ENCODE peak calls at places on chromosomes 4 and X, in nine cellular contexts. X is suprapubic skin, L is spleen, D is endothelial cell of umbilical vein, J is HCT116, Y is sigmoid colon, B is breast epithelium, O is esophagus muscularis mucosa, I is transverse colon. Z is an unnamed sample.

GRCh38 chr4:76545161-76545884 is 110.3 kb downstream of the SHROOM3 start:
- DNase-seq in X (no peak), L (no peak), D (no peak), J (no peak), Y (no peak), B (no peak), O (no peak), I (no peak), Z (no peak)

GRCh38 chrX:26215869-26216268 is at the start of gene MAGEB5:
- DNase-seq in X (no peak), L (no peak), D (no peak), J (no peak), Y (no peak), B (no peak), O (no peak), I (no peak), Z (no peak)

GRCh38 chr4:146029939-146030710 is 91.5 kb upstream of the ZNF827 start:
- DNase-seq in X (no peak), L (no peak), D (no peak), J (no peak), Y (no peak), B (no peak), O (no peak), I (peak; percentile 72), Z (no peak)

GRCh38 chr4:182679531-182679930 is 237.7 kb downstream of the DCTD start:
- DNase-seq in X (no peak), L (no peak), D (no peak), J (no peak), Y (no peak), B (no peak), O (no peak), I (no peak), Z (no peak)

GRCh38 chrX:49187028-49187394 is 838 bp upstream of the PRICKLE3 start:
- DNase-seq in X (no peak), L (peak; percentile 72), D (no peak), J (no peak), Y (no peak), B (no peak), O (no peak), I (no peak), Z (no peak)

GRCh38 chrX:22081475-22082092 is 49.5 kb downstream of the PHEX start:
- DNase-seq in X (no peak), L (peak; percentile 81), D (peak; percentile 46), J (peak; percentile 8), Y (peak; percentile 66), B (no peak), O (no peak), I (peak; percentile 53), Z (no peak)

GRCh38 chrX:9635805-9636204 is 129.8 kb downstream of the GPR143 start:
- DNase-seq in X (no peak), L (no peak), D (no peak), J (no peak), Y (peak; percentile 80), B (no peak), O (no peak), I (no peak), Z (no peak)

GRCh38 chr4:2059726-2060577 is 825 bp downstream of the NAT8L start:
- DNase-seq in X (no peak), L (peak; percentile 51), D (no peak), J (no peak), Y (no peak), B (no peak), O (no peak), I (no peak), Z (no peak)

GRCh38 chr4:135434936-135435335 is 1233.3 kb upstream of the PABPC4L start:
- DNase-seq in X (no peak), L (no peak), D (no peak), J (no peak), Y (no peak), B (no peak), O (no peak), I (no peak), Z (no peak)

GRCh38 chr4:112058433-112058832 is 86.8 kb upstream of the FAM241A start:
- DNase-seq in X (no peak), L (no peak), D (peak; percentile 47), J (no peak), Y (no peak), B (no peak), O (no peak), I (no peak), Z (no peak)

GRCh38 chr4:78032446-78032845 is 24.7 kb upstream of the FRAS1 start:
- DNase-seq in X (no peak), L (no peak), D (no peak), J (no peak), Y (no peak), B (no peak), O (no peak), I (no peak), Z (no peak)

GRCh38 chr4:112731715-112732114 is 94.8 kb downstream of the LARP7 start:
- DNase-seq in X (no peak), L (no peak), D (no peak), J (no peak), Y (no peak), B (no peak), O (peak; percentile 47), I (no peak), Z (no peak)

GRCh38 chr4:75696036-75696435 is 22.8 kb upstream of the G3BP2 start:
- DNase-seq in X (no peak), L (no peak), D (no peak), J (no peak), Y (no peak), B (no peak), O (no peak), I (peak; percentile 60), Z (no peak)

GRCh38 chr4:143616771-143617170 is 83.7 kb downstream of the FREM3 start:
- DNase-seq in X (no peak), L (no peak), D (no peak), J (no peak), Y (no peak), B (no peak), O (no peak), I (no peak), Z (peak; percentile 4)

GRCh38 chrX:150362599-150363481 is at the start of gene MAMLD1:
- DNase-seq in X (peak; percentile 85), L (peak; percentile 89), D (peak; percentile 73), J (peak; percentile 51), Y (peak; percentile 86), B (no peak), O (peak; percentile 92), I (peak; percentile 67), Z (peak; percentile 16)

GRCh38 chr4:158599150-158599549 is 72.5 kb downstream of the C4orf46 start:
- DNase-seq in X (no peak), L (no peak), D (no peak), J (no peak), Y (no peak), B (no peak), O (no peak), I (no peak), Z (no peak)

GRCh38 chr4:40586729-40587128 is 42.9 kb downstream of the RBM47 start:
- DNase-seq in X (no peak), L (peak; percentile 80), D (no peak), J (no peak), Y (peak; percentile 69), B (no peak), O (no peak), I (no peak), Z (no peak)

GRCh38 chr4:163591614-163592020 is 97.1 kb downstream of the TMA16 start:
- DNase-seq in X (no peak), L (no peak), D (no peak), J (no peak), Y (no peak), B (no peak), O (no peak), I (no peak), Z (no peak)

GRCh38 chrX:102546818-102547493 is 30.4 kb upstream of the TMSB15A start:
- DNase-seq in X (no peak), L (no peak), D (no peak), J (no peak), Y (no peak), B (no peak), O (no peak), I (no peak), Z (peak; percentile 10)

GRCh38 chr4:15145709-15146108 is 143.4 kb downstream of the CPEB2 start:
- DNase-seq in X (no peak), L (no peak), D (no peak), J (no peak), Y (no peak), B (no peak), O (no peak), I (no peak), Z (no peak)
- TF ChIP-seq POLR2AphosphoS5 in X (no peak), L (no peak), D (no peak), J (no peak), Y (no peak), B (no peak), O (no peak), I (no peak), Z (no peak)

GRCh38 chr4:17911608-17912007 is 100.8 kb downstream of the NCAPG start:
- DNase-seq in X (no peak), L (no peak), D (no peak), J (no peak), Y (no peak), B (no peak), O (no peak), I (no peak), Z (no peak)
- TF ChIP-seq POLR2A in X (no peak), L (no peak), D (no peak), J (no peak), Y (no peak), B (no peak), O (no peak), I (no peak), Z (no peak)

GRCh38 chr4:165112258-165113156 is at the start of gene TMEM192:
- DNase-seq in X (peak; percentile 97), L (peak; percentile 99), D (peak; percentile 97), J (peak; percentile 83), Y (peak; percentile 96), B (peak; percentile 95), O (peak; percentile 99), I (peak; percentile 96), Z (peak; percentile 86)
- TF ChIP-seq POLR2AphosphoS5 in X (no peak), L (peak; percentile 89), D (peak; percentile 58), J (peak; percentile 77), Y (peak; percentile 81), B (peak; percentile 29), O (peak; percentile 77), I (peak; percentile 75), Z (no peak)

GRCh38 chr4:155952546-155952945 is 1.1 kb downstream of the CTSO start:
- DNase-seq in X (no peak), L (no peak), D (peak; percentile 51), J (no peak), Y (no peak), B (no peak), O (no peak), I (no peak), Z (no peak)

GRCh38 chr4:155954939-155955338 is 1.3 kb upstream of the CTSO start:
- DNase-seq in X (no peak), L (no peak), D (no peak), J (no peak), Y (no peak), B (no peak), O (no peak), I (no peak), Z (no peak)

GRCh38 chr4:155950461-155950860 is 3.2 kb downstream of the CTSO start:
- DNase-seq in X (no peak), L (no peak), D (no peak), J (no peak), Y (no peak), B (no peak), O (no peak), I (no peak), Z (no peak)

GRCh38 chr4:155954118-155954503 is 445 bp upstream of the CTSO start:
- DNase-seq in X (no peak), L (peak; percentile 72), D (no peak), J (no peak), Y (peak; percentile 65), B (no peak), O (no peak), I (peak; percentile 12), Z (no peak)

GRCh38 chr4:155953151-155954117 is at the start of gene CTSO:
- DNase-seq in X (peak; percentile 87), L (peak; percentile 94), D (peak; percentile 88), J (peak; percentile 56), Y (peak; percentile 88), B (peak; percentile 65), O (peak; percentile 93), I (peak; percentile 75), Z (peak; percentile 51)
- TF ChIP-seq POLR2A in X (peak; percentile 60), L (no peak), D (peak; percentile 83), J (peak; percentile 15), Y (no peak), B (no peak), O (peak; percentile 10), I (peak; percentile 57), Z (peak; percentile 70)